ENCODE peak calls at places on chromosomes 11 and 22, in six cellular contexts. C is A673, H is Peyer's patch, X is mucosa of descending colon, A is aorta, T is HCT116. O is an unnamed sample.

GRCh38 chr11:120229451-120230424 is 10.2 kb upstream of the POU2F3 start:
- DNase-seq in C (no peak), H (no peak), X (peak; percentile 42), A (no peak), T (no peak), O (no peak)

GRCh38 chr11:1236316-1237127 is 13.7 kb downstream of the MUC5B start:
- DNase-seq in C (no peak), H (peak; percentile 44), X (peak; percentile 46), A (peak; percentile 70), T (no peak), O (no peak)

GRCh38 chr11:93567406-93567819 is 24.2 kb upstream of the SMCO4 start:
- DNase-seq in C (no peak), H (no peak), X (no peak), A (peak; percentile 93), T (no peak), O (no peak)

GRCh38 chr11:76657139-76657823 is 13.3 kb downstream of the LRRC32 start:
- DNase-seq in C (no peak), H (peak; percentile 43), X (no peak), A (peak; percentile 51), T (no peak), O (no peak)

GRCh38 chr11:32081129-32081641 is 9.7 kb upstream of the RCN1 start:
- DNase-seq in C (peak; percentile 46), H (no peak), X (no peak), A (no peak), T (no peak), O (peak; percentile 77)

GRCh38 chr11:44011797-44012196 is 36.0 kb upstream of the ACCSL start:
- DNase-seq in C (no peak), H (no peak), X (no peak), A (no peak), T (no peak), O (no peak)

GRCh38 chr11:101113540-101113939 is 16.1 kb downstream of the PGR start:
- DNase-seq in C (no peak), H (no peak), X (no peak), A (no peak), T (no peak), O (no peak)

GRCh38 chr11:77418155-77418980 is 55.5 kb downstream of the PAK1 start:
- DNase-seq in C (no peak), H (no peak), X (no peak), A (no peak), T (no peak), O (no peak)

GRCh38 chr11:61297741-61298140 is 2.6 kb upstream of the VWCE start:
- DNase-seq in C (no peak), H (no peak), X (no peak), A (no peak), T (no peak), O (peak; percentile 87)

GRCh38 chr11:102850973-102851745 is 7.8 kb upstream of the MMP3 start:
- DNase-seq in C (no peak), H (no peak), X (no peak), A (no peak), T (no peak), O (peak; percentile 35)

GRCh38 chr22:44928064-44928463 is 81.7 kb downstream of the PHF21B start:
- DNase-seq in C (no peak), H (no peak), X (peak; percentile 30), A (peak; percentile 51), T (no peak), O (no peak)

GRCh38 chr11:9493492-9493891 is 32.7 kb downstream of the ZNF143 start:
- DNase-seq in C (peak; percentile 22), H (no peak), X (no peak), A (no peak), T (no peak), O (no peak)

GRCh38 chr11:62664405-62665074 is 470 bp downstream of the C11orf98 start:
- DNase-seq in C (peak; percentile 83), H (no peak), X (peak; percentile 79), A (no peak), T (no peak), O (no peak)

GRCh38 chr22:42970029-42970428 is 44.9 kb downstream of the PACSIN2 start:
- DNase-seq in C (no peak), H (no peak), X (no peak), A (no peak), T (no peak), O (no peak)

GRCh38 chr11:1959786-1960185 is 12.7 kb downstream of the MRPL23 start:
- DNase-seq in C (no peak), H (no peak), X (no peak), A (peak; percentile 2), T (no peak), O (no peak)

GRCh38 chr11:31150841-31151240 is 218.7 kb downstream of the DCDC1 start:
- DNase-seq in C (peak; percentile 95), H (no peak), X (no peak), A (no peak), T (no peak), O (no peak)

GRCh38 chr11:128532571-128533091 is 54.7 kb downstream of the ETS1 start:
- DNase-seq in C (no peak), H (no peak), X (no peak), A (no peak), T (no peak), O (no peak)

GRCh38 chr11:110947100-110947499 is 234.9 kb upstream of the ARHGAP20 start:
- DNase-seq in C (peak; percentile 12), H (no peak), X (no peak), A (no peak), T (no peak), O (no peak)

GRCh38 chr11:33869511-33870422 is 22.1 kb downstream of the LMO2 start:
- DNase-seq in C (peak; percentile 88), H (peak; percentile 59), X (peak; percentile 60), A (peak; percentile 81), T (no peak), O (no peak)

GRCh38 chr11:132033051-132033450 is 662.6 kb downstream of the NTM start:
- DNase-seq in C (peak; percentile 47), H (no peak), X (no peak), A (no peak), T (no peak), O (no peak)

GRCh38 chr11:455566-456147 is 5.6 kb downstream of the PTDSS2 start:
- DNase-seq in C (no peak), H (no peak), X (no peak), A (no peak), T (no peak), O (no peak)

GRCh38 chr11:111939836-111940604 is 2.9 kb downstream of the DIXDC1 start:
- DNase-seq in C (no peak), H (no peak), X (no peak), A (no peak), T (no peak), O (no peak)

GRCh38 chr22:17334983-17335382 is 34.3 kb upstream of the CECR2 start:
- DNase-seq in C (no peak), H (no peak), X (no peak), A (no peak), T (no peak), O (no peak)

GRCh38 chr11:130390071-130390758 is 38.2 kb downstream of the ADAMTS8 start:
- DNase-seq in C (peak; percentile 58), H (no peak), X (no peak), A (peak; percentile 36), T (peak; percentile 24), O (peak; percentile 42)

GRCh38 chr22:46295277-46295971 is 1.2 kb upstream of the GTSE1 start:
- DNase-seq in C (no peak), H (peak; percentile 51), X (no peak), A (no peak), T (no peak), O (no peak)
- H3K4me3 ChIP-seq in C (peak overlapping the region; percentile 79), H (peak overlapping the region; percentile 49), X (no peak overlapping the region), A (no peak overlapping the region), T (peak overlapping the region; percentile 95), O (peak overlapping the region; percentile 87)

GRCh38 chr11:59283311-59283710 is 70.6 kb upstream of the MPEG1 start:
- DNase-seq in C (no peak), H (no peak), X (no peak), A (no peak), T (no peak), O (no peak)
- H3K4me3 ChIP-seq in C (no peak overlapping the region), H (no peak overlapping the region), X (no peak overlapping the region), A (no peak overlapping the region), T (no peak overlapping the region), O (no peak overlapping the region)

GRCh38 chr11:15011741-15012140 is 39.6 kb upstream of the CALCA start:
- DNase-seq in C (no peak), H (no peak), X (no peak), A (no peak), T (no peak), O (no peak)
- H3K4me3 ChIP-seq in C (no peak overlapping the region), H (no peak overlapping the region), X (no peak overlapping the region), A (no peak overlapping the region), T (no peak overlapping the region), O (no peak overlapping the region)

GRCh38 chr22:19621372-19622060 is 92.8 kb upstream of the SEPTIN5 start:
- DNase-seq in C (no peak), H (no peak), X (no peak), A (no peak), T (no peak), O (no peak)

GRCh38 chr22:19622061-19622441 is 92.3 kb upstream of the SEPTIN5 start:
- DNase-seq in C (no peak), H (no peak), X (no peak), A (no peak), T (no peak), O (no peak)

GRCh38 chr22:19619144-19620009 is 94.9 kb upstream of the SEPTIN5 start:
- DNase-seq in C (no peak), H (no peak), X (no peak), A (no peak), T (no peak), O (no peak)

GRCh38 chr22:19625331-19626041 is 88.8 kb upstream of the SEPTIN5 start:
- DNase-seq in C (no peak), H (no peak), X (no peak), A (peak; percentile 47), T (no peak), O (no peak)

DNA sequence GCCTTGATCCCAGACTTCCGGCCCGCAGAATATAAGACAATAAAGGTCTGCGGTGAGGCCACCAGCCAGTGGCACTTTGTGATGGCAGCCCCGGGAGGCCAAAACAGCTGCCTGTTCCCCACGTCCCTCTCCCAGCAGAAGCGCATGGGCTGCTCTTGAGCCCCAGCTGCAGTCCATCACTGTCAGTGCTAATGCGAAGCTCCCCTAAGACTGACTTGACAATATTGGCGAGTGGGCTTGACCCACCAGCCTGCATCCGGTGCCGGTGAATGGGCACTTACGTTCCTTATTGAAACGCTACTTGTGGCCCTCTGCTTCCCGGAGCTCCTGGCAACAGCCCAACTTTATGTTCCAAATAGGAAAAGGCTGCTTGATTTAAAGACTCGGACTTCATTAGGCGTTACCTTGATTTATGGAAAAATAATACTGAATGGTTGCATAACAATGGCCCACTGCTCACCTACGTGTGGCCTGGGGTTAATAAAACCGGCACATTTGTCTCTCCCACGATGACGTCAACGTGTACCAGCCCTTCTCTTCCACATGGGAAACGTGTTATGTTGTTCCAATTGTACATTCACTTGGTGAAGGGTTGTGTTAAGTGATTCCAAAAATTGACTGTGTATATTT is 93.4 kb upstream of the SEPTIN5 start:
- DNase-seq in C (no peak), H (no peak), X (no peak), A (no peak), T (no peak), O (no peak)
- H3K4me3 ChIP-seq in C (no peak overlapping the region), H (no peak overlapping the region), X (no peak overlapping the region), A (no peak overlapping the region), T (no peak overlapping the region), O (no peak overlapping the region)

GRCh38 chr22:49849161-49850020 is 4.3 kb upstream of the ZBED4 start:
- DNase-seq in C (no peak), H (peak; percentile 49), X (no peak), A (peak; percentile 76), T (no peak), O (no peak)
- H3K4me3 ChIP-seq in C (peak overlapping the region; percentile 37), H (peak overlapping the region; percentile 16), X (no peak overlapping the region), A (no peak overlapping the region), T (no peak overlapping the region), O (no peak overlapping the region)

O was measured in HFF-Myc.